ENCODE peak calls at places on chromosomes 2 and 18, in six cellular contexts. One of them, this sample, is unnamed.

GRCh38 chr2:233912799-233913423 is 4.3 kb upstream of the TRPM8 start:
- DNase-seq in substantia nigra: no peak
- DNase-seq in fibroblast of lung: peak; percentile 43
- DNase-seq in HCT116: no peak
- DNase-seq in mammary epithelial cell: peak; percentile 38
- DNase-seq in IMR-90: peak; percentile 37
- DNase-seq in this sample: no peak

GRCh38 chr2:232236200-232236599 is 142.4 kb upstream of the ALPP start:
- DNase-seq in HCT116: peak; percentile 46
- DNase-seq in fibroblast of lung: peak; percentile 30
- DNase-seq in IMR-90: peak; percentile 19
- DNase-seq in mammary epithelial cell: peak; percentile 81
- DNase-seq in substantia nigra: no peak
- DNase-seq in this sample: no peak

GRCh38 chr2:232321156-232321816 is 57.3 kb upstream of the ALPP start:
- DNase-seq in HCT116: no peak
- DNase-seq in substantia nigra: no peak
- DNase-seq in mammary epithelial cell: no peak
- DNase-seq in fibroblast of lung: no peak
- DNase-seq in IMR-90: no peak
- DNase-seq in this sample: no peak

GRCh38 chr2:168211664-168212163 is 35.7 kb downstream of the STK39 start:
- DNase-seq in HCT116: no peak
- DNase-seq in mammary epithelial cell: no peak
- DNase-seq in substantia nigra: no peak
- DNase-seq in IMR-90: peak; percentile 21
- DNase-seq in fibroblast of lung: peak; percentile 47
- DNase-seq in this sample: no peak

GRCh38 chr18:9758624-9759075 is 50.5 kb downstream of the RAB31 start:
- DNase-seq in fibroblast of lung: no peak
- DNase-seq in HCT116: no peak
- DNase-seq in IMR-90: no peak
- DNase-seq in mammary epithelial cell: no peak
- DNase-seq in substantia nigra: no peak
- DNase-seq in this sample: no peak

GRCh38 chr2:112795720-112796119 is 11.4 kb upstream of the IL1A start:
- DNase-seq in mammary epithelial cell: peak; percentile 94
- DNase-seq in substantia nigra: no peak
- DNase-seq in HCT116: no peak
- DNase-seq in IMR-90: no peak
- DNase-seq in fibroblast of lung: no peak
- DNase-seq in this sample: no peak

GRCh38 chr2:207768168-207768890 is 1.4 kb downstream of the FZD5 start:
- DNase-seq in HCT116: no peak
- DNase-seq in substantia nigra: peak; percentile 14
- DNase-seq in IMR-90: no peak
- DNase-seq in fibroblast of lung: peak; percentile 54
- DNase-seq in mammary epithelial cell: peak; percentile 64
- DNase-seq in this sample: no peak

GRCh38 chr2:110929528-110929927 is 191.2 kb upstream of the BCL2L11 start:
- DNase-seq in IMR-90: no peak
- DNase-seq in fibroblast of lung: no peak
- DNase-seq in substantia nigra: no peak
- DNase-seq in mammary epithelial cell: no peak
- DNase-seq in HCT116: no peak
- DNase-seq in this sample: no peak

GRCh38 chr2:77028032-77028600 is 494.1 kb downstream of the LRRTM4 start:
- DNase-seq in IMR-90: no peak
- DNase-seq in mammary epithelial cell: no peak
- DNase-seq in fibroblast of lung: peak; percentile 5
- DNase-seq in substantia nigra: no peak
- DNase-seq in HCT116: no peak
- DNase-seq in this sample: no peak

GRCh38 chr2:38605298-38605830 is 2.6 kb upstream of the HNRNPLL start:
- DNase-seq in IMR-90: no peak
- DNase-seq in fibroblast of lung: no peak
- DNase-seq in HCT116: no peak
- DNase-seq in mammary epithelial cell: no peak
- DNase-seq in substantia nigra: no peak
- DNase-seq in this sample: no peak

GRCh38 chr18:46297621-46298020 is 193.4 kb downstream of the HAUS1 start:
- DNase-seq in IMR-90: no peak
- DNase-seq in HCT116: no peak
- DNase-seq in substantia nigra: no peak
- DNase-seq in fibroblast of lung: peak; percentile 47
- DNase-seq in mammary epithelial cell: peak; percentile 26
- DNase-seq in this sample: no peak

GRCh38 chr18:46152808-46153617 is 48.8 kb downstream of the HAUS1 start:
- DNase-seq in mammary epithelial cell: peak; percentile 82
- DNase-seq in IMR-90: no peak
- DNase-seq in fibroblast of lung: no peak
- DNase-seq in HCT116: no peak
- DNase-seq in substantia nigra: no peak
- DNase-seq in this sample: no peak

DNA sequence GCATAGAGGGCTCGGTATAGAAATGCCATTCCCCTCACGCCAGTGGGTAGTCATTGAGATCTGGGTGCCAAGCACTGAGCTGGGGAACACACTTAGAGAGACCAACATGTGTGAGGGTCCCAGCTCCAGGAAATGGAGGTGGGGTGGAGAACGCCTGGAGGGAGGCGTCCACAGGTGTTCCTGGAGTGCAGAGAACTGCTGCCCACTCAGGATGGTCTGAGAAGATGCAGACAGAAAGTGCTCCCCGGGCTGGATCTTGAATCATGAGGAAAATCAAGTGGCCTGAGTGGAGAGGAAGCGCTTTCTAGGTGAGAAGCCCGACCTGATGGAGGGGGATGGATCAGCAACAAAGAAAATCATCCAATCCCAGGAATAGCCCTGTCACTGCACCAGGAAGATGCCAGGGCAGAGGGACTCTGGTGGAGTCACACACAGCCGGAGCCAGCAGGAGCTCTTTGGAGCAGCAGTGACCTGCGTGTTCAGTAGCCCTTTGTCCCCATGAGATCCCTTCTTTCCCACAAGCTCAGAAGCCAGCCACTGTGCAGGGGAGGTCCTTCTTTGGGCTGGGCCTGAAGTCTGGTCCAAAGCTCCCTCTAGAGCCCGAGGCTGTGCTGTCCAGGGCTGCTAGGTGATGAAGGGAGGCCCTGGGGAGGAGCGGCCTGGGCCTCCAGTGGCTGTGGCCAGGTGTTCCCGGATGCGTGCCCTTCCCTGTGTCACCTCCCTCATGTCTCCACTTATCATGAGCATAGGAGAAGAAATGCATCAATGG is 112.3 kb downstream of the RNF144A start:
- DNase-seq in IMR-90: no peak
- DNase-seq in mammary epithelial cell: no peak
- DNase-seq in HCT116: no peak
- DNase-seq in fibroblast of lung: no peak
- DNase-seq in substantia nigra: peak; percentile 53
- DNase-seq in this sample: no peak
- H3K27ac ChIP-seq in IMR-90: no peak overlapping the region
- H3K27ac ChIP-seq in mammary epithelial cell: no peak overlapping the region
- H3K27ac ChIP-seq in HCT116: no peak overlapping the region
- H3K27ac ChIP-seq in fibroblast of lung: no peak overlapping the region
- H3K27ac ChIP-seq in substantia nigra: peak overlapping the region; percentile 44
- H3K27ac ChIP-seq in this sample: peak overlapping the region; percentile 42

GRCh38 chr18:52499646-52500045 is 159.6 kb downstream of the DCC start:
- DNase-seq in IMR-90: no peak
- DNase-seq in HCT116: no peak
- DNase-seq in mammary epithelial cell: no peak
- DNase-seq in substantia nigra: no peak
- DNase-seq in fibroblast of lung: no peak
- DNase-seq in this sample: no peak
- H3K27ac ChIP-seq in IMR-90: no peak overlapping the region
- H3K27ac ChIP-seq in HCT116: no peak overlapping the region
- H3K27ac ChIP-seq in mammary epithelial cell: no peak overlapping the region
- H3K27ac ChIP-seq in substantia nigra: no peak overlapping the region
- H3K27ac ChIP-seq in fibroblast of lung: no peak overlapping the region
- H3K27ac ChIP-seq in this sample: no peak overlapping the region

GRCh38 chr2:133802366-133802765 is 234.1 kb upstream of the NCKAP5 start:
- DNase-seq in mammary epithelial cell: no peak
- DNase-seq in IMR-90: no peak
- DNase-seq in HCT116: no peak
- DNase-seq in fibroblast of lung: no peak
- DNase-seq in substantia nigra: no peak
- DNase-seq in this sample: no peak
- H3K27ac ChIP-seq in mammary epithelial cell: no peak overlapping the region
- H3K27ac ChIP-seq in IMR-90: no peak overlapping the region
- H3K27ac ChIP-seq in HCT116: no peak overlapping the region
- H3K27ac ChIP-seq in fibroblast of lung: no peak overlapping the region
- H3K27ac ChIP-seq in substantia nigra: no peak overlapping the region
- H3K27ac ChIP-seq in this sample: no peak overlapping the region

GRCh38 chr18:34738173-34738894 is 28.2 kb downstream of the DTNA start:
- DNase-seq in IMR-90: no peak
- DNase-seq in HCT116: no peak
- DNase-seq in substantia nigra: no peak
- DNase-seq in fibroblast of lung: peak; percentile 68
- DNase-seq in mammary epithelial cell: peak; percentile 37
- DNase-seq in this sample: no peak
- H3K27ac ChIP-seq in IMR-90: no peak overlapping the region
- H3K27ac ChIP-seq in HCT116: no peak overlapping the region
- H3K27ac ChIP-seq in substantia nigra: no peak overlapping the region
- H3K27ac ChIP-seq in fibroblast of lung: no peak overlapping the region
- H3K27ac ChIP-seq in mammary epithelial cell: no peak overlapping the region
- H3K27ac ChIP-seq in this sample: peak overlapping the region; percentile 86

GRCh38 chr18:2642771-2643170 is 12.8 kb upstream of the SMCHD1 start:
- DNase-seq in substantia nigra: no peak
- DNase-seq in fibroblast of lung: peak; percentile 30
- DNase-seq in mammary epithelial cell: no peak
- DNase-seq in IMR-90: no peak
- DNase-seq in HCT116: no peak
- DNase-seq in this sample: no peak
- H3K27ac ChIP-seq in substantia nigra: no peak overlapping the region
- H3K27ac ChIP-seq in fibroblast of lung: no peak overlapping the region
- H3K27ac ChIP-seq in mammary epithelial cell: no peak overlapping the region
- H3K27ac ChIP-seq in IMR-90: no peak overlapping the region
- H3K27ac ChIP-seq in HCT116: no peak overlapping the region
- H3K27ac ChIP-seq in this sample: no peak overlapping the region

DNA sequence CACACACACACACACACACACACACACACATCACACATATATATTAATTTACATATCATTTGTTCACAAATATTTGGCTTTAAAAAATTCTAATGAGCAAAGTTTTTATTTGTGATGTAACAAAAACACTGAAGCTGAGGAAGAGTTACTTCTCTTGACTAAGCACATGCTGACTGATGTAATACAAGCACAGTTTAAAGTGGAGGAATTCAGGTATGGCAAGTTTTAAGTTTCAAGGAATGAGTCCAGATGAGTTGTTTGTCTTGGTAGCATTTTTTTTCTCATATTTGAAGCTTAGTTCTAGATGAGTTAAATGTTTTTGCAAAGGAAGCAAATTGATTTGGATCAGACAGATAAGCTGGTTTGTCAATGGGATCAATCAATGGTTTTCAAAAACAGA is 20.2 kb upstream of the CALCRL start:
- DNase-seq in substantia nigra: no peak
- DNase-seq in fibroblast of lung: no peak
- DNase-seq in mammary epithelial cell: peak; percentile 11
- DNase-seq in HCT116: no peak
- DNase-seq in IMR-90: peak; percentile 31
- DNase-seq in this sample: no peak
- H3K27ac ChIP-seq in substantia nigra: no peak overlapping the region
- H3K27ac ChIP-seq in fibroblast of lung: no peak overlapping the region
- H3K27ac ChIP-seq in mammary epithelial cell: no peak overlapping the region
- H3K27ac ChIP-seq in HCT116: no peak overlapping the region
- H3K27ac ChIP-seq in IMR-90: no peak overlapping the region
- H3K27ac ChIP-seq in this sample: no peak overlapping the region

GRCh38 chr2:218229851-218230250 is 12.9 kb downstream of the ARPC2 start:
- DNase-seq in mammary epithelial cell: peak; percentile 82
- DNase-seq in IMR-90: no peak
- DNase-seq in substantia nigra: no peak
- DNase-seq in HCT116: no peak
- DNase-seq in fibroblast of lung: no peak
- DNase-seq in this sample: no peak
- H3K27ac ChIP-seq in mammary epithelial cell: peak overlapping the region; percentile 76
- H3K27ac ChIP-seq in IMR-90: peak overlapping the region; percentile 92
- H3K27ac ChIP-seq in substantia nigra: no peak overlapping the region
- H3K27ac ChIP-seq in HCT116: peak overlapping the region; percentile 59
- H3K27ac ChIP-seq in fibroblast of lung: no peak overlapping the region
- H3K27ac ChIP-seq in this sample: no peak overlapping the region

DNA sequence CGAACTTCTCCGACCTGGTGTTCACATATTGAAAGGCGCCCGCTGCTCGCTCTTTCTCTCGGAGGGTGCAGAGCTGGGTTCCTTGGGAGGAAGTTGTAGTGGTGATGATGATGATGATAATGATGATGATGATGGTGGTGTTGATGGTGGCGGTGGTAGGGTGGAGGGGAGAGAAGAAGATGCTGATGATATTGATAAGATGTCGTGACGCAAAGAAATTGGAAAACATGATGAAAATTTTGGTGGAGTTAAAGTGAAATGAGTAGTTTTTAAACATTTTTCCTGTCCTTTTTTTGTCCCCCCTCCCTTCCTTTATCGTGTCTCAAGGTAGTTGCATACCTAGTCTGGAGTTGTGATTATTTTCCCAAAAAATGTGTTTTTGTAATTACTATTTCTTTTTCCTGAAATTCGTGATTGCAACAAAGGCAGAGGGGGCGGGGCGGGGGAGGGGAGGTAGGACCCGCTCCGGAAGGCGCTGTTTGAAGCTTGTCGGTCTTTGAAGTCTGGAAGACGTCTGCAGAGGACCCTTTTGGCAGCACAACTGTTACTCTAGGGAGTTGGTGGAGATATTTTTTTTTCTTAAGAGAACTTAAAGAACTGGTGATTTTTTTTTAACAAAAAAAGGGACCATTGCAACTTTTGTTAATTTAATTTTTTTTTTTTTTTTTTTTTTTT is 2.0 kb downstream of the SOX11 start:
- DNase-seq in substantia nigra: no peak
- DNase-seq in mammary epithelial cell: no peak
- DNase-seq in HCT116: no peak
- DNase-seq in IMR-90: peak; percentile 25
- DNase-seq in fibroblast of lung: peak; percentile 40
- DNase-seq in this sample: no peak
- H3K27ac ChIP-seq in substantia nigra: no peak overlapping the region
- H3K27ac ChIP-seq in mammary epithelial cell: no peak overlapping the region
- H3K27ac ChIP-seq in HCT116: no peak overlapping the region
- H3K27ac ChIP-seq in IMR-90: peak overlapping the region; percentile 74
- H3K27ac ChIP-seq in fibroblast of lung: no peak overlapping the region
- H3K27ac ChIP-seq in this sample: no peak overlapping the region

This sample was measured in caudate nucleus.